ENCODE peak calls at places on chromosomes 11 and 22, in four cellular contexts. G is HepG2, J is K562, M is GM12878. Q is an unnamed sample.

GRCh38 chr11:78727816-78728215 is 153.2 kb upstream of the NARS2 start:
- DNase-seq in G (no peak), J (no peak), M (no peak), Q (no peak)

GRCh38 chr11:1388763-1389102 is 1.0 kb upstream of the BRSK2 start:
- DNase-seq in G (no peak), J (no peak), M (no peak), Q (no peak)

GRCh38 chr11:45847908-45848316 is 637 bp downstream of the CRY2 start:
- DNase-seq in G (peak; percentile 41), J (peak; percentile 64), M (no peak), Q (peak; percentile 61)

GRCh38 chr11:78562398-78562797 is 12.3 kb downstream of the NARS2 start:
- DNase-seq in G (no peak), J (no peak), M (no peak), Q (no peak)

GRCh38 chr11:43734256-43734655 is 53.7 kb downstream of the HSD17B12 start:
- DNase-seq in G (no peak), J (no peak), M (no peak), Q (no peak)

GRCh38 chr11:48210052-48210451 is 6.6 kb upstream of the OR4B1 start:
- DNase-seq in G (peak; percentile 2), J (no peak), M (no peak), Q (peak; percentile 11)

GRCh38 chr11:76639621-76640020 is 30.9 kb downstream of the LRRC32 start:
- DNase-seq in G (no peak), J (no peak), M (no peak), Q (no peak)

GRCh38 chr22:39106326-39106725 is 9.3 kb downstream of the APOBEC3H start:
- DNase-seq in G (peak; percentile 52), J (no peak), M (no peak), Q (no peak)

GRCh38 chr11:34890089-34890488 is 26.1 kb downstream of the APIP start:
- DNase-seq in G (no peak), J (no peak), M (no peak), Q (no peak)

GRCh38 chr11:69131644-69132300 is 24.0 kb upstream of the SMIM38 start:
- DNase-seq in G (peak; percentile 80), J (peak; percentile 60), M (no peak), Q (peak; percentile 75)

GRCh38 chr22:32964411-32965057 is 93.6 kb downstream of the SYN3 start:
- DNase-seq in G (no peak), J (no peak), M (no peak), Q (no peak)

GRCh38 chr11:36628765-36629199 is 30.7 kb upstream of the RAG2 start:
- DNase-seq in G (no peak), J (no peak), M (no peak), Q (peak; percentile 53)

GRCh38 chr11:46381046-46381835 is at the start of gene MDK:
- DNase-seq in G (peak; percentile 49), J (peak; percentile 92), M (no peak), Q (peak; percentile 64)

GRCh38 chr22:41620646-41621098 is at the start of gene DESI1:
- DNase-seq in G (peak; percentile 21), J (no peak), M (no peak), Q (peak; percentile 24)

GRCh38 chr11:70954471-70954870 is 297.9 kb downstream of the SHANK2 start:
- DNase-seq in G (no peak), J (no peak), M (no peak), Q (no peak)

GRCh38 chr22:29044657-29045176 is 16.9 kb downstream of the C22orf31 start:
- DNase-seq in G (peak; percentile 51), J (no peak), M (no peak), Q (no peak)

GRCh38 chr22:43118953-43119458 is 8.5 kb downstream of the BIK start:
- DNase-seq in G (no peak), J (no peak), M (peak; percentile 58), Q (no peak)

GRCh38 chr11:123671534-123671933 is 17.1 kb upstream of the SCN3B start:
- DNase-seq in G (no peak), J (no peak), M (no peak), Q (no peak)

DNA sequence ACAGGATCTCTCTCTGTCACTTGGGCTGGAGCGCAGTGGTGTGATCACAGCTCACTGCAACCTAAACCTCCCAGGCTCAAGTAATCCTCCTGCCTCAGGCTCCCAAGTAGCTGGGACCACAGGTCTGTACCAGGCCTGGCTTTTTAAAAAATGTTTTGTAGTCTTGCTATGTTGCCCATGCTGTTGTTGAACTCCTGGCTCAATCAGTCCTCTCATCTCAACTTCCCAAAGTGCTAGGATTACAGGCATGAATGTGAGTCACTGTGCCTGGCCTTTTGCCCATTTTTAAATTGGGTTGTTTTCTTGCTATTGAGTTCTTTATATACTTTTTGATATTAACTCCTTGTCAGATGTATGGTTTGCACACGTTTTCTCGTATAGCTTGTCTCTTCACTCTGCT is 33.0 kb upstream of the PITPNB start:
- DNase-seq in G (no peak), J (no peak), M (no peak), Q (no peak)
- TF ChIP-seq TARDBP in G (no peak), J (no peak), M (no peak), Q (no peak)

DNA sequence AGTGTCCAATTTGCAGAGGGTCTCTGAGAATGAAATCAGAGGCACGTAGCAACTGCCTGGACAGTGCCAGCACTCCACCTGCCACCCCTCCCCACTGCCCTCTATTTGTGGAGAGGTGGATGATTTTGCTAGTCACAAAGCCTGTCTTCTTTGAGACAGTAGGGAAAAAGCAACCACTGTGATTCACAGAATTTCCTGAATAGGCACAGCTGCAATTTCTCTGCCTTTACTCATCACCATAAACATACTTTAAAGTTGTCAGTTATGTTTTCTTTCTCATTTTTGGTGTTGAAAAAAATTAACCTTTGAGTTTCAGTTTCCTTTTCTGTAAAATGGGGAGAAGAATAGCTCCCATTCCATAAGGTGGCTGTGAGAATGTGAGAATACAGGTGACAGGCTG is 134.3 kb downstream of the TEAD1 start:
- DNase-seq in G (no peak), J (no peak), M (no peak), Q (no peak)
- TF ChIP-seq TARDBP in G (no peak), J (no peak), M (no peak), Q (no peak)

DNA sequence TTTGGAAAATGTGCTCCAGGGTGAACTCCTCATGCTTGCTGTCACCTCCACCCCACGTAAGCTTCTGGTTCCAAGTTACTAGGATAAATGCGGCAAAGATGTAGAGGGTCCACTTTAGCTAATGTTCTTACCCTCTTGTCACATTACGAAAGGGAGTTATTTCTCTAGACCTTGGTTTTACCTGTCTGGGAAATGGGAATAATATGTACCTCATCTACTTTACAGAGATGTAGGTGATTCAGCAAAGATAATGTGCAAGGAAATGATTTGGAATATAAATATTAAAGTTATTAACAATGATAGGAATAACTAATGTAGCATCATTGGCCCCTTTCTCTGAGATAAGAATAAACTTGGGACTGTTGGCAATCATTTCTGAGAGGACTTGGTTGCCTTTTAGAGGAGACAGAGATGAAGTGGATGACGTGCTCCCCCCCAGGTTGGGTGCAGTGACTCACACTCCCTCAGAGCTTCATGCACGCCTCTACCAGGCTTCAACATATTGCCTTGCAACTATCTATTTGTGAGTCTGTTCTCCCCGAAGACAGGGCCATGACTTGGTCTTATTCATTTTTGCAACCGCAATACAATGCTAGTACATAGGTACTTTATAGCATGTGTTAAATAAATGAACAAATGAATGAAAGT is 97.1 kb downstream of the ME3 start:
- DNase-seq in G (no peak), J (no peak), M (no peak), Q (no peak)
- TF ChIP-seq TARDBP in G (no peak), J (no peak), M (no peak), Q (no peak)

DNA sequence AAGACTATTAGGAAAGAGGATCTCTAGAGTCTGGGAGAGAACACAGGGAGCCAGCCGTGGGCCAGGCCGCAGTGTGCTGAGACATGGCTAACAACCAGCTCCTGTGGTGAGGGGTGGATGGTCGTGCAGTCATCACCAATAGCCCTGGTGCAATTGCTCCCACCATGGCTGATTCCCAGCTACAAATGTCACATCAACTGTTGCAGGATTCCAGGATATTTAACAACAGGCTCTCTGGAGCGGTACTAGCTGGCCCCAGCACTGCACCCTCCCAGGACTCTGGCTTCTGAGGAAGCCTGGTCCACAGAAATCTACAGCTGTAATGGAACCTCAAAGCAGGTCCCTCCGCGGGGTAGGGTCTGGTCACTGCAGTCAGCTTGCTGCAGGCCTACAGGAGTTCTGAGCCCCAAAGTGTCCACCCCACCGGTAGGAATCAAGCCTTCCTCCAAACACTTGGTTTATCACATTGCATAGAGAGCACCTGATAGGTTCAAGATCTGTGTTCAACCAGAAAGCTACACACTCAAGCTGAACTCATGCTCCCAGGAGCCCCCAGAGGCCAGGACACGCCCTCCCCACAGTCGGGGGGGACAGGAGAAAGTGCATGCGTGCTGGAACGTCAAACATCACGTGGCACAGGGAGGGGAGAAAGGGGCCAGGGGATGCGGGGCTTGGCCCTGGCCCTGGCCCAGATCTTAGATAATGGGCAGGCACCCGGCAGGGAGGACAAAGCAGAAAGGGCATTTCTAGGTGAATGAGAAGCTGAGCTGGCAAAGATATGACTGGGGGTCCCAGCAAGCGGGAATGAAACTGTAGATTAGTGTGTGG is 609.0 kb downstream of the TBC1D22A start:
- DNase-seq in G (no peak), J (no peak), M (no peak), Q (no peak)
- TF ChIP-seq TARDBP in G (no peak), J (no peak), M (no peak), Q (no peak)

DNA sequence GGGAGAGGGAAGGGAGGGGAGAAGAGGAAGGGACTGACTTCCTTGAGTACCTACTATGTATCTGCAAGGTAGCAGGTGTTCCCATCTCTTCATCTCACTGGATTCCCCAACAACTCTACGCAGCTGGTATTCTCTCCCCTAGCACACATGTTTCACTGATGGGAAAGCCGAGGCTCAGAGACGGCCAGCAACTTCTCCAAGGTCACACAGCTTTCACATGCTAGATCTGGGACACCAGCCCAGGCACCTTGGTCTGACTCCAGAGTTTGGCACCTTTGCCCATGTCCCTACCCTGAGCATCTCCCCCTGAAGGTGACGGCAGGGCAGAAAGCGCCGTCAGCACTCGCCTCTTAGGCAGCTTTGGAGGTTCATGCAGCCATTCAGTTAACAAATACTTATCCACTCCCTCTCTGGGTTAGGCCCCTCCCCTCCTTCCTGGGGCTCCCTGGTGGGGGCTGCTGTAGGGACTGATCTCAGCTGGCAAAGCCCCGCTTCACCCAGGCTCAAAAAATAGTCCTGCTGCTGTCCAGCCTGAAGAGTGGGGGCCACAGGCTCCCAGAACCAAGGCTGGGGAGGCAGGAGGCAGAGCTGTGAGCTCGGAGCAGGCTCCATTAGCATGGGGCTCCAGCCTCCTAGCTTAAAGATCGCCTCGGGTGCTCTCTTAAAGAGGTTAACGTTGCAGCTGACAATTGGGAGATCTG is 79.4 kb downstream of the IGLL1 start:
- DNase-seq in G (no peak), J (no peak), M (no peak), Q (no peak)
- TF ChIP-seq TARDBP in G (no peak), J (no peak), M (no peak), Q (no peak)

GRCh38 chr11:63212742-63213141 is 30.7 kb downstream of the SLC22A25 start:
- DNase-seq in G (peak; percentile 10), J (peak; percentile 54), M (no peak), Q (peak; percentile 34)
- TF ChIP-seq TARDBP in G (no peak), J (no peak), M (no peak), Q (no peak)